ENCODE peak calls at places on chromosomes 3 and 15, in nine cellular contexts. D is activated CD4-positive, CD25-positive, alpha-beta regulatory T cell; I is HTR-8/SVneo; C is COR-L47; P is IMR-90; Z is anterior cingulate cortex; H is Panc1; O is nephron progenitor cell; Q is WTC11. N is an unnamed sample.

GRCh38 chr3:108159865-108160264 is 62.4 kb downstream of the IFT57 start:
- DNase-seq in D (no peak), I (no peak), C (no peak), P (peak), Z (no peak), H (no peak), O (no peak), Q (no peak), N (no peak)

GRCh38 chr3:38039899-38040261 is 872 bp downstream of the DLEC1 start:
- DNase-seq in D (peak), I (no peak), C (no peak), P (peak), Z (no peak), H (no peak), O (no peak), Q (no peak), N (peak)

GRCh38 chr15:26017665-26018064 is 154.5 kb upstream of the ATP10A start:
- DNase-seq in D (no peak), I (no peak), C (no peak), P (no peak), Z (no peak), H (no peak), O (no peak), Q (no peak), N (no peak)

GRCh38 chr15:41599061-41599460 is 40.0 kb downstream of the TYRO3 start:
- DNase-seq in D (no peak), I (no peak), C (no peak), P (no peak), Z (no peak), H (no peak), O (no peak), Q (no peak), N (no peak)

GRCh38 chr3:75295013-75295412 is 369.1 kb upstream of the FRG2C start:
- DNase-seq in D (no peak), I (no peak), C (no peak), P (no peak), Z (no peak), H (no peak), O (no peak), Q (no peak), N (no peak)

GRCh38 chr3:134432236-134432635 is 53.5 kb downstream of the ANAPC13 start:
- DNase-seq in D (no peak), I (no peak), C (no peak), P (no peak), Z (no peak), H (no peak), O (no peak), Q (no peak), N (no peak)

GRCh38 chr3:38542401-38543298 is 46.5 kb downstream of the EXOG start:
- DNase-seq in D (no peak), I (peak), C (no peak), P (peak), Z (no peak), H (no peak), O (peak), Q (no peak), N (no peak)

GRCh38 chr3:13282986-13283876 is 136.9 kb downstream of the NUP210 start:
- DNase-seq in D (no peak), I (no peak), C (no peak), P (no peak), Z (no peak), H (no peak), O (peak), Q (peak), N (no peak)

GRCh38 chr3:151724846-151725562 is 8.7 kb upstream of the AADACL2 start:
- DNase-seq in D (no peak), I (no peak), C (no peak), P (peak), Z (no peak), H (no peak), O (no peak), Q (no peak), N (no peak)